ENCODE peak calls at places on chromosomes 6 and 20, in six cellular contexts. One of them, this sample, is unnamed.

GRCh38 chr20:25066386-25066785 is 8.4 kb upstream of the ACSS1 start:
- DNase-seq in mammary epithelial cell: no peak
- DNase-seq in T-cell: no peak
- DNase-seq in NCI-H446: no peak
- DNase-seq in NCI-H1105: no peak
- DNase-seq in aorta: no peak
- DNase-seq in this sample: no peak

GRCh38 chr6:158773581-158774449 is 45.4 kb downstream of the EZR start:
- DNase-seq in NCI-H1105: no peak
- DNase-seq in NCI-H446: no peak
- DNase-seq in mammary epithelial cell: no peak
- DNase-seq in aorta: no peak
- DNase-seq in T-cell: no peak
- DNase-seq in this sample: no peak

GRCh38 chr6:170210651-170211403 is 80.1 kb downstream of the DLL1 start:
- DNase-seq in mammary epithelial cell: no peak
- DNase-seq in aorta: no peak
- DNase-seq in NCI-H446: no peak
- DNase-seq in NCI-H1105: no peak
- DNase-seq in T-cell: no peak
- DNase-seq in this sample: no peak

GRCh38 chr6:159602370-159603185 is 90.5 kb downstream of the SOD2 start:
- DNase-seq in aorta: no peak
- DNase-seq in mammary epithelial cell: no peak
- DNase-seq in T-cell: no peak
- DNase-seq in NCI-H446: no peak
- DNase-seq in NCI-H1105: no peak
- DNase-seq in this sample: no peak

GRCh38 chr20:50584687-50585086 is 74.5 kb downstream of the PTPN1 start:
- DNase-seq in mammary epithelial cell: no peak
- DNase-seq in aorta: no peak
- DNase-seq in NCI-H446: no peak
- DNase-seq in T-cell: no peak
- DNase-seq in NCI-H1105: no peak
- DNase-seq in this sample: no peak

GRCh38 chr20:52098186-52098585 is 93.4 kb downstream of the ZFP64 start:
- DNase-seq in mammary epithelial cell: no peak
- DNase-seq in NCI-H446: no peak
- DNase-seq in aorta: no peak
- DNase-seq in NCI-H1105: no peak
- DNase-seq in T-cell: no peak
- DNase-seq in this sample: no peak

GRCh38 chr6:149134531-149134933 is 183.0 kb upstream of the TAB2 start:
- DNase-seq in NCI-H1105: no peak
- DNase-seq in mammary epithelial cell: no peak
- DNase-seq in NCI-H446: no peak
- DNase-seq in T-cell: no peak
- DNase-seq in aorta: no peak
- DNase-seq in this sample: no peak

GRCh38 chr6:96939019-96939805 is 14.7 kb downstream of the KLHL32 start:
- DNase-seq in aorta: no peak
- DNase-seq in mammary epithelial cell: peak; percentile 67
- DNase-seq in NCI-H446: peak; percentile 89
- DNase-seq in NCI-H1105: no peak
- DNase-seq in T-cell: no peak
- DNase-seq in this sample: peak; percentile 33

GRCh38 chr20:60820149-60820548 is 431.9 kb upstream of the CDH4 start:
- DNase-seq in mammary epithelial cell: no peak
- DNase-seq in aorta: no peak
- DNase-seq in NCI-H1105: no peak
- DNase-seq in T-cell: no peak
- DNase-seq in NCI-H446: no peak
- DNase-seq in this sample: no peak

GRCh38 chr20:34559311-34560140 is 1.0 kb downstream of the MAP1LC3A start:
- DNase-seq in aorta: no peak
- DNase-seq in T-cell: no peak
- DNase-seq in NCI-H1105: no peak
- DNase-seq in mammary epithelial cell: no peak
- DNase-seq in NCI-H446: no peak
- DNase-seq in this sample: no peak

GRCh38 chr6:113982055-113982550 is 11.2 kb upstream of the HDAC2 start:
- DNase-seq in T-cell: no peak
- DNase-seq in mammary epithelial cell: no peak
- DNase-seq in aorta: no peak
- DNase-seq in NCI-H1105: no peak
- DNase-seq in NCI-H446: no peak
- DNase-seq in this sample: no peak

GRCh38 chr6:39818695-39819094 is 26.5 kb downstream of the DAAM2 start:
- DNase-seq in aorta: no peak
- DNase-seq in NCI-H446: no peak
- DNase-seq in NCI-H1105: no peak
- DNase-seq in mammary epithelial cell: no peak
- DNase-seq in T-cell: no peak
- DNase-seq in this sample: no peak

GRCh38 chr6:111838749-111839484 is 34.3 kb downstream of the FYN start:
- DNase-seq in mammary epithelial cell: no peak
- DNase-seq in NCI-H446: no peak
- DNase-seq in NCI-H1105: no peak
- DNase-seq in aorta: no peak
- DNase-seq in T-cell: no peak
- DNase-seq in this sample: no peak

GRCh38 chr6:149028767-149029405 is 282.1 kb downstream of the UST start:
- DNase-seq in NCI-H1105: peak; percentile 80
- DNase-seq in aorta: no peak
- DNase-seq in mammary epithelial cell: peak; percentile 61
- DNase-seq in NCI-H446: peak; percentile 76
- DNase-seq in T-cell: peak; percentile 33
- DNase-seq in this sample: peak; percentile 67

GRCh38 chr6:161373905-161374451 is 100.1 kb upstream of the AGPAT4 start:
- DNase-seq in T-cell: no peak
- DNase-seq in NCI-H446: peak; percentile 37
- DNase-seq in mammary epithelial cell: peak; percentile 50
- DNase-seq in NCI-H1105: peak; percentile 81
- DNase-seq in aorta: peak; percentile 90
- DNase-seq in this sample: no peak

GRCh38 chr20:33566781-33567603 is 77.1 kb downstream of the CBFA2T2 start:
- DNase-seq in NCI-H446: no peak
- DNase-seq in aorta: no peak
- DNase-seq in NCI-H1105: no peak
- DNase-seq in mammary epithelial cell: no peak
- DNase-seq in T-cell: no peak
- DNase-seq in this sample: no peak

GRCh38 chr20:3340443-3340842 is 67.0 kb downstream of the DNAAF9 start:
- DNase-seq in T-cell: no peak
- DNase-seq in aorta: no peak
- DNase-seq in NCI-H1105: no peak
- DNase-seq in NCI-H446: peak; percentile 32
- DNase-seq in mammary epithelial cell: no peak
- DNase-seq in this sample: peak; percentile 77

GRCh38 chr20:22341508-22341907 is 242.9 kb downstream of the FOXA2 start:
- DNase-seq in T-cell: no peak
- DNase-seq in mammary epithelial cell: peak; percentile 64
- DNase-seq in NCI-H446: no peak
- DNase-seq in NCI-H1105: no peak
- DNase-seq in aorta: no peak
- DNase-seq in this sample: no peak

GRCh38 chr20:42530855-42531674 is 658.6 kb downstream of the PTPRT start:
- DNase-seq in T-cell: no peak
- DNase-seq in NCI-H1105: peak; percentile 27
- DNase-seq in aorta: no peak
- DNase-seq in mammary epithelial cell: no peak
- DNase-seq in NCI-H446: no peak
- DNase-seq in this sample: peak; percentile 5

GRCh38 chr20:24701027-24701426 is 231.6 kb downstream of the SYNDIG1 start:
- DNase-seq in T-cell: no peak
- DNase-seq in NCI-H446: no peak
- DNase-seq in mammary epithelial cell: no peak
- DNase-seq in aorta: peak; percentile 44
- DNase-seq in NCI-H1105: no peak
- DNase-seq in this sample: no peak

GRCh38 chr20:45343867-45344721 is 4.1 kb downstream of the SDC4 start:
- DNase-seq in T-cell: no peak
- DNase-seq in aorta: peak; percentile 89
- DNase-seq in NCI-H1105: no peak
- DNase-seq in NCI-H446: no peak
- DNase-seq in mammary epithelial cell: peak; percentile 91
- DNase-seq in this sample: no peak

GRCh38 chr20:1905009-1905408 is 9.8 kb downstream of the SIRPA start:
- DNase-seq in mammary epithelial cell: no peak
- DNase-seq in NCI-H446: no peak
- DNase-seq in aorta: no peak
- DNase-seq in T-cell: no peak
- DNase-seq in NCI-H1105: no peak
- DNase-seq in this sample: no peak

GRCh38 chr6:112160745-112161144 is 73.4 kb downstream of the FAM229B start:
- DNase-seq in mammary epithelial cell: no peak
- DNase-seq in T-cell: no peak
- DNase-seq in NCI-H1105: no peak
- DNase-seq in NCI-H446: no peak
- DNase-seq in aorta: no peak
- DNase-seq in this sample: no peak

GRCh38 chr6:10579803-10580202 is 58.7 kb downstream of the GCNT2 start:
- DNase-seq in NCI-H446: no peak
- DNase-seq in aorta: no peak
- DNase-seq in T-cell: no peak
- DNase-seq in mammary epithelial cell: no peak
- DNase-seq in NCI-H1105: no peak
- DNase-seq in this sample: no peak

GRCh38 chr20:14986026-14986655 is 648.7 kb upstream of the FLRT3 start:
- DNase-seq in NCI-H446: no peak
- DNase-seq in mammary epithelial cell: peak; percentile 32
- DNase-seq in T-cell: no peak
- DNase-seq in NCI-H1105: no peak
- DNase-seq in aorta: no peak
- DNase-seq in this sample: no peak

GRCh38 chr6:32973144-32973854 is 4.9 kb downstream of the BRD2 start:
- DNase-seq in NCI-H1105: peak; percentile 75
- DNase-seq in mammary epithelial cell: peak; percentile 51
- DNase-seq in NCI-H446: no peak
- DNase-seq in aorta: peak; percentile 79
- DNase-seq in T-cell: peak; percentile 41
- DNase-seq in this sample: no peak

GRCh38 chr20:25539742-25540201 is 45.6 kb downstream of the NINL start:
- DNase-seq in NCI-H1105: no peak
- DNase-seq in NCI-H446: no peak
- DNase-seq in T-cell: no peak
- DNase-seq in aorta: no peak
- DNase-seq in mammary epithelial cell: no peak
- DNase-seq in this sample: no peak

GRCh38 chr6:9086331-9086730 is 651.0 kb upstream of the SLC35B3 start:
- DNase-seq in aorta: no peak
- DNase-seq in NCI-H1105: no peak
- DNase-seq in mammary epithelial cell: peak; percentile 27
- DNase-seq in T-cell: no peak
- DNase-seq in NCI-H446: no peak
- DNase-seq in this sample: no peak

GRCh38 chr20:20466341-20466879 is 98.5 kb downstream of the INSM1 start:
- DNase-seq in aorta: no peak
- DNase-seq in NCI-H1105: no peak
- DNase-seq in mammary epithelial cell: peak; percentile 28
- DNase-seq in T-cell: no peak
- DNase-seq in NCI-H446: no peak
- DNase-seq in this sample: no peak

GRCh38 chr6:6920984-6921313 is 186.8 kb upstream of the RREB1 start:
- DNase-seq in mammary epithelial cell: no peak
- DNase-seq in NCI-H1105: no peak
- DNase-seq in T-cell: no peak
- DNase-seq in aorta: no peak
- DNase-seq in NCI-H446: no peak
- DNase-seq in this sample: no peak